ENCODE peak calls at places on chromosome 19, in four cellular contexts. One of them, this sample, is unnamed.

GRCh38 chr19:42553292-42554045 is 25.2 kb upstream of the CEACAM1 start:
- DNase-seq in cardiac muscle cell: no peak
- DNase-seq in GM23338: no peak
- DNase-seq in dorsolateral prefrontal cortex: no peak
- DNase-seq in this sample: no peak

GRCh38 chr19:30932854-30933253 is 416.4 kb downstream of the TSHZ3 start:
- DNase-seq in cardiac muscle cell: no peak
- DNase-seq in GM23338: no peak
- DNase-seq in dorsolateral prefrontal cortex: no peak
- DNase-seq in this sample: no peak

GRCh38 chr19:56538761-56539263 is at the start of gene ZFP28:
- DNase-seq in cardiac muscle cell: no peak
- DNase-seq in GM23338: peak; percentile 68
- DNase-seq in dorsolateral prefrontal cortex: peak; percentile 79
- DNase-seq in this sample: peak; percentile 92

GRCh38 chr19:2250765-2251576 is 1.8 kb downstream of the AMH start:
- DNase-seq in cardiac muscle cell: no peak
- DNase-seq in GM23338: peak; percentile 44
- DNase-seq in dorsolateral prefrontal cortex: no peak
- DNase-seq in this sample: no peak

GRCh38 chr19:4518345-4519171 is at the start of gene PLIN4:
- DNase-seq in cardiac muscle cell: no peak
- DNase-seq in GM23338: peak; percentile 53
- DNase-seq in dorsolateral prefrontal cortex: no peak
- DNase-seq in this sample: peak; percentile 85

GRCh38 chr19:13813147-13813546 is 17.9 kb downstream of the ZSWIM4 start:
- DNase-seq in cardiac muscle cell: no peak
- DNase-seq in GM23338: no peak
- DNase-seq in dorsolateral prefrontal cortex: no peak
- DNase-seq in this sample: no peak

GRCh38 chr19:3053218-3053621 is 9.1 kb downstream of the TLE5 start:
- DNase-seq in cardiac muscle cell: no peak
- DNase-seq in GM23338: no peak
- DNase-seq in dorsolateral prefrontal cortex: no peak
- DNase-seq in this sample: no peak

GRCh38 chr19:35327642-35328041 is 1.3 kb upstream of the CD22 start:
- DNase-seq in cardiac muscle cell: no peak
- DNase-seq in GM23338: peak; percentile 63
- DNase-seq in dorsolateral prefrontal cortex: no peak
- DNase-seq in this sample: peak; percentile 50

GRCh38 chr19:33819875-33820781 is 23.5 kb downstream of the KCTD15 start:
- DNase-seq in cardiac muscle cell: peak; percentile 63
- DNase-seq in GM23338: peak; percentile 84
- DNase-seq in dorsolateral prefrontal cortex: no peak
- DNase-seq in this sample: no peak

GRCh38 chr19:1254081-1254527 is 5.7 kb downstream of the MIDN start:
- DNase-seq in cardiac muscle cell: no peak
- DNase-seq in GM23338: no peak
- DNase-seq in dorsolateral prefrontal cortex: no peak
- DNase-seq in this sample: no peak

GRCh38 chr19:12703056-12703455 is 6.6 kb upstream of the FBXW9 start:
- DNase-seq in cardiac muscle cell: peak; percentile 44
- DNase-seq in GM23338: peak; percentile 94
- DNase-seq in dorsolateral prefrontal cortex: no peak
- DNase-seq in this sample: peak; percentile 75

GRCh38 chr19:28103916-28104315 is 1109.0 kb downstream of the UQCRFS1 start:
- DNase-seq in cardiac muscle cell: peak; percentile 23
- DNase-seq in GM23338: peak; percentile 74
- DNase-seq in dorsolateral prefrontal cortex: no peak
- DNase-seq in this sample: no peak

GRCh38 chr19:8028951-8029491 is 23.5 kb upstream of the CCL25 start:
- DNase-seq in cardiac muscle cell: peak; percentile 65
- DNase-seq in GM23338: peak; percentile 69
- DNase-seq in dorsolateral prefrontal cortex: no peak
- DNase-seq in this sample: peak; percentile 40

DNA sequence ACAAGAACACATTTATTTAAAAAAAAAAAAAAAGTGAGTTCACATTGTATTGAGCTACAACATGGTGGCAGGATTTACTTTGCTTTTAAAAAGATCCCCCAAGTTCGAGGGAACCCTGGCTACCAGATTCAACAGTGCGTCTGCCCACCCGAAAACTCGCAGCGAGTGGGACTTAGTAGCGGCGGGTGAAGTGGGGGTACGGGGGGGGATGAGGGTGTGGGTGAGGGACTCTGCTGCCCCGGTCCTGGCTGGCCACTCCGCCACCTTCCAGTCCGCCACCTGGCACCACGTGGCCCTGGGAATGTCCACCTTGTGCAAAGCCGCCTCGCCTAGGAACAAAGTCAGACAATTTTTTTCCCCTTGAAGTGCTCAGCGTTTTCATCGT is 19.3 kb upstream of the TINCR start:
- DNase-seq in cardiac muscle cell: no peak
- DNase-seq in GM23338: no peak
- DNase-seq in dorsolateral prefrontal cortex: no peak
- DNase-seq in this sample: no peak
- H3K27ac ChIP-seq in cardiac muscle cell: peak overlapping the region; percentile 86
- H3K27ac ChIP-seq in GM23338: peak overlapping the region; percentile 86
- H3K27ac ChIP-seq in dorsolateral prefrontal cortex: no peak overlapping the region
- H3K27ac ChIP-seq in this sample: no peak overlapping the region

GRCh38 chr19:48755787-48756674 is 707 bp downstream of the FGF21 start:
- DNase-seq in cardiac muscle cell: no peak
- DNase-seq in GM23338: no peak
- DNase-seq in dorsolateral prefrontal cortex: no peak
- DNase-seq in this sample: no peak
- H3K27ac ChIP-seq in cardiac muscle cell: no peak overlapping the region
- H3K27ac ChIP-seq in GM23338: peak overlapping the region; percentile 32
- H3K27ac ChIP-seq in dorsolateral prefrontal cortex: no peak overlapping the region
- H3K27ac ChIP-seq in this sample: no peak overlapping the region

GRCh38 chr19:54337858-54338230 is 1.1 kb downstream of the LILRA4 start:
- DNase-seq in cardiac muscle cell: no peak
- DNase-seq in GM23338: no peak
- DNase-seq in dorsolateral prefrontal cortex: no peak
- DNase-seq in this sample: no peak

GRCh38 chr19:54335979-54336892 is 2.7 kb downstream of the LILRA4 start:
- DNase-seq in cardiac muscle cell: no peak
- DNase-seq in GM23338: no peak
- DNase-seq in dorsolateral prefrontal cortex: no peak
- DNase-seq in this sample: no peak

GRCh38 chr19:54338521-54338920 is 441 bp downstream of the LILRA4 start:
- DNase-seq in cardiac muscle cell: no peak
- DNase-seq in GM23338: no peak
- DNase-seq in dorsolateral prefrontal cortex: no peak
- DNase-seq in this sample: no peak

GRCh38 chr19:54335164-54335563 is 3.8 kb downstream of the LILRA4 start:
- DNase-seq in cardiac muscle cell: no peak
- DNase-seq in GM23338: peak; percentile 57
- DNase-seq in dorsolateral prefrontal cortex: no peak
- DNase-seq in this sample: no peak

GRCh38 chr19:54336893-54337857 is 1.8 kb downstream of the LILRA4 start:
- DNase-seq in cardiac muscle cell: no peak
- DNase-seq in GM23338: no peak
- DNase-seq in dorsolateral prefrontal cortex: no peak
- DNase-seq in this sample: no peak
- H3K27ac ChIP-seq in cardiac muscle cell: no peak overlapping the region
- H3K27ac ChIP-seq in GM23338: no peak overlapping the region
- H3K27ac ChIP-seq in dorsolateral prefrontal cortex: no peak overlapping the region
- H3K27ac ChIP-seq in this sample: no peak overlapping the region

DNA sequence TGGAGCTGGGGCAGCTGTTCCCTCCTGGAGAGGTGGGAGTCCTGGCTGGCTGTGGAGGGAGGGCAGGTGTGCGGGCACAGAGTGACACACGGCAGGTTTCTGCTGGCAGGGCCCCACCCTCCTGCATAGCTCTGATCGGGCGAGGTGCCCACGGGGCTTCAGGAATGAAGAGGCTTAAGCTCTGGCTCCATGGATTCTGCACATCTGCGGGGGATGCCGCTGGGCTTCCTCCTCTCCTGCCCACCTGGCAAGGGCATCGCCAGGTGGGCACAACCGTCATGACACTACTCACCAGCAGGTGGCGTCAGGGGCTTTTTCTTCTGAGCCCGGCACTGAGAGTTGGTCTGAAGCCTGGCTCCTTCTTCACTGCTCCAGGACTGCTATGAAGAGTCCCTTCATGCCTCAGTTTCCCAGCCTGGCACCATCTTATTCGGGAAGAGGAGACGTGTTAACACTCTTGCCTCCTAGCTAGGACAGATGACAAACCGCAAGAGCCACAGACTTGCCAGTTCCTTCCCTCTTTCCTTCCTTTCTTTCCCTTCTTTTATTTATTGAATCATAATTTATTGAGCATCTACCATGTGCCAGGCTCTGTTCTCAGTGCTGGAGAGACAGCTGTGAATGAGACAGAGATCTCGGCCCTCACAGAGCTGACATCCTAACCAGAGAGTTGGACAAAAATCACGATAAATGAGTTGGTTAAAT is 15.2 kb upstream of the PAK4 start:
- DNase-seq in cardiac muscle cell: peak; percentile 75
- DNase-seq in GM23338: peak; percentile 75
- DNase-seq in dorsolateral prefrontal cortex: peak; percentile 64
- DNase-seq in this sample: peak; percentile 63
- H3K27ac ChIP-seq in cardiac muscle cell: no peak overlapping the region
- H3K27ac ChIP-seq in GM23338: no peak overlapping the region
- H3K27ac ChIP-seq in dorsolateral prefrontal cortex: peak overlapping the region; percentile 47
- H3K27ac ChIP-seq in this sample: no peak overlapping the region

GRCh38 chr19:10353793-10354391 is 14.5 kb upstream of the ICAM3 start:
- DNase-seq in cardiac muscle cell: peak; percentile 99
- DNase-seq in GM23338: peak; percentile 100
- DNase-seq in dorsolateral prefrontal cortex: no peak
- DNase-seq in this sample: peak; percentile 39
- H3K27ac ChIP-seq in cardiac muscle cell: peak overlapping the region; percentile 86
- H3K27ac ChIP-seq in GM23338: peak overlapping the region; percentile 85
- H3K27ac ChIP-seq in dorsolateral prefrontal cortex: no peak overlapping the region
- H3K27ac ChIP-seq in this sample: no peak overlapping the region

DNA sequence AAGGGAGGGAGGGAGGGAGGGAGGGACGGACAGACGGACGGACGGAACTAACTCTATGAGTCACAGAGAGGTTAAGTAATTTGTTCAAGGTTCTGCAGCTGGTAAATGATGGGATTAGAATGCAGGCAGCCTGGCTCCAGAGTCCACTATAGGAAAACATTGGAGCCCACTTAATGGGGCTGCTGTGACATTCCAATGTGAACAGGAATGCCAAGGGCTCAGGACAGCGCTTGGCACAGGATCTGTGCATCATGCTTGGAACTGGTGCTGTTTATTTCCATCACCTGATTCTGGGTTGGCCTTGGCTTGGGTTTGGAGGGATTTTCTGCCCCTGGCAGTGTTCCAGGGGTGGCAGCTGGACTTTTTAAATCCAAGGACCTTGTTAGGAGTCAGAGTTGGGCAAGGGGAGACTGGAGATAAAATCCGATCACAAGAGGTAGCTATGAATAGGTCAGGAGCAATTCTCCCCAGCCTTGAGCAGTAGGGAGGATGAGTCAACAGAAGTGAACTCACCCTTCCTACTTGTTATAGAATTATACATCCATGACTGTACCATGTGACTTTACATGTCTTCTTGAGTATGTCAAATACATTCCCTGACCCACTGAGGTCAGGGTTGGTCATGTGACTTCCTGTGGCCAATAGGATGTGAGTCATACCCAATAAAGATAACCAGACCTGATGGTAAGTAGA is 7.8 kb upstream of the HIF3A start:
- DNase-seq in cardiac muscle cell: peak; percentile 34
- DNase-seq in GM23338: no peak
- DNase-seq in dorsolateral prefrontal cortex: no peak
- DNase-seq in this sample: no peak
- H3K27ac ChIP-seq in cardiac muscle cell: no peak overlapping the region
- H3K27ac ChIP-seq in GM23338: no peak overlapping the region
- H3K27ac ChIP-seq in dorsolateral prefrontal cortex: no peak overlapping the region
- H3K27ac ChIP-seq in this sample: no peak overlapping the region

GRCh38 chr19:5956728-5957127 is 21.2 kb downstream of the RANBP3 start:
- DNase-seq in cardiac muscle cell: no peak
- DNase-seq in GM23338: no peak
- DNase-seq in dorsolateral prefrontal cortex: no peak
- DNase-seq in this sample: no peak

GRCh38 chr19:5955638-5955935 is 22.4 kb downstream of the RANBP3 start:
- DNase-seq in cardiac muscle cell: no peak
- DNase-seq in GM23338: no peak
- DNase-seq in dorsolateral prefrontal cortex: no peak
- DNase-seq in this sample: no peak

GRCh38 chr19:5956323-5956722 is 21.6 kb downstream of the RANBP3 start:
- DNase-seq in cardiac muscle cell: no peak
- DNase-seq in GM23338: no peak
- DNase-seq in dorsolateral prefrontal cortex: no peak
- DNase-seq in this sample: no peak

GRCh38 chr19:5958074-5958850 is 19.7 kb downstream of the RANBP3 start:
- DNase-seq in cardiac muscle cell: no peak
- DNase-seq in GM23338: no peak
- DNase-seq in dorsolateral prefrontal cortex: no peak
- DNase-seq in this sample: no peak

GRCh38 chr19:5957132-5957531 is 20.8 kb downstream of the RANBP3 start:
- DNase-seq in cardiac muscle cell: no peak
- DNase-seq in GM23338: no peak
- DNase-seq in dorsolateral prefrontal cortex: no peak
- DNase-seq in this sample: no peak
- H3K27ac ChIP-seq in cardiac muscle cell: peak overlapping the region; percentile 95
- H3K27ac ChIP-seq in GM23338: no peak overlapping the region
- H3K27ac ChIP-seq in dorsolateral prefrontal cortex: no peak overlapping the region
- H3K27ac ChIP-seq in this sample: no peak overlapping the region

This sample was measured in WERI-Rb-1.